ENCODE peak calls at places on chromosomes 12 and 14, in five cellular contexts. K, G, T, R and E are unnamed samples.
A peak's percentile ranks its signal among the peaks of the same experiment; 100 is the strongest.

GRCh38 chr12:52333321-52333720 is 12.1 kb upstream of the KRT83 start:
- DNase-seq in K (no peak), G (no peak), R (no peak), T (no peak), E (no peak)

GRCh38 chr14:36690301-36691020 is 28.8 kb downstream of the PAX9 start:
- DNase-seq in R (no peak), K (peak; percentile 6), G (no peak), T (no peak), E (no peak)

GRCh38 chr12:62346817-62347216 is 86.6 kb downstream of the USP15 start:
- DNase-seq in K (no peak), R (no peak), T (no peak), G (no peak), E (no peak)

GRCh38 chr14:101072945-101073597 is 169.5 kb upstream of the RTL1 start:
- DNase-seq in G (peak; percentile 78), R (peak; percentile 35), K (peak; percentile 98), T (peak; percentile 42), E (peak; percentile 93)

GRCh38 chr14:89419973-89420482 is 3.0 kb upstream of the FOXN3 start:
- DNase-seq in T (no peak), K (no peak), R (no peak), G (no peak), E (no peak)

GRCh38 chr12:129789921-129790320 is 113.9 kb downstream of the TMEM132D start:
- DNase-seq in R (no peak), T (no peak), G (no peak), K (no peak), E (no peak)

GRCh38 chr12:131975228-131975627 is 25.5 kb downstream of the EP400 start:
- DNase-seq in T (no peak), R (no peak), G (no peak), K (no peak), E (no peak)

GRCh38 chr14:90132821-90133570 is 71.2 kb downstream of the KCNK13 start:
- DNase-seq in K (peak; percentile 26), T (no peak), R (no peak), G (no peak), E (peak; percentile 20)

GRCh38 chr12:40515041-40515825 is 177.0 kb upstream of the CNTN1 start:
- DNase-seq in K (no peak), T (no peak), G (no peak), R (no peak), E (peak; percentile 4)

GRCh38 chr12:116244001-116244400 is 33.5 kb downstream of the MED13L start:
- DNase-seq in K (peak; percentile 74), T (no peak), G (no peak), R (no peak), E (peak; percentile 57)

GRCh38 chr14:59336078-59336477 is 129.1 kb downstream of the GPR135 start:
- DNase-seq in G (no peak), R (no peak), T (no peak), K (no peak), E (no peak)

GRCh38 chr14:78403278-78403815 is 233.2 kb downstream of the NRXN3 start:
- DNase-seq in R (no peak), G (no peak), K (no peak), T (no peak), E (no peak)

GRCh38 chr12:52631676-52632459 is 13.5 kb upstream of the KRT73 start:
- DNase-seq in G (no peak), K (no peak), R (no peak), T (no peak), E (no peak)

GRCh38 chr12:57227315-57228115 is 2.0 kb upstream of the SHMT2 start:
- DNase-seq in T (no peak), K (peak; percentile 26), G (no peak), R (no peak), E (no peak)

GRCh38 chr14:77212933-77213656 is 31.5 kb downstream of the TMEM63C start:
- DNase-seq in T (no peak), R (peak; percentile 46), K (no peak), G (peak; percentile 79), E (peak; percentile 3)

GRCh38 chr14:42229976-42230375 is 623.3 kb downstream of the LRFN5 start:
- DNase-seq in R (no peak), K (no peak), T (no peak), G (no peak), E (no peak)

GRCh38 chr12:25529738-25530137 is 23.3 kb downstream of the LMNTD1 start:
- DNase-seq in G (no peak), K (peak; percentile 68), R (no peak), T (no peak), E (no peak)

GRCh38 chr12:122423258-122424165 is 1.0 kb upstream of the CLIP1 start:
- DNase-seq in T (no peak), G (no peak), K (peak; percentile 62), R (no peak), E (peak; percentile 82)

GRCh38 chr12:32106153-32106516 is 512 bp upstream of the BICD1 start:
- DNase-seq in R (no peak), K (no peak), G (no peak), T (no peak), E (no peak)

GRCh38 chr12:39369756-39370155 is 73.2 kb downstream of the KIF21A start:
- DNase-seq in G (no peak), R (no peak), K (no peak), T (no peak), E (no peak)

GRCh38 chr14:105926415-105927093 is 400.2 kb downstream of the TMEM121 start:
- DNase-seq in K (no peak), R (no peak), T (no peak), G (no peak), E (no peak)

GRCh38 chr14:24228902-24229301 is 3.3 kb downstream of the NEDD8 start:
- DNase-seq in R (no peak), G (no peak), T (no peak), K (no peak), E (no peak)